ENCODE peak calls at places on chromosomes 2 and 18, in six cellular contexts. U, E, A, I, B and C are unnamed samples. For H3K4me1, the result is how much of the 10 kb centered on the place peaks cover.

GRCh38 chr18:12944724-12945123 is 3.1 kb upstream of the SEH1L start:
- DNase-seq in U (peak), E (no peak), A (peak), I (peak), B (no peak), C (peak)

GRCh38 chr2:126344498-126344897 is 311.5 kb upstream of the GYPC start:
- DNase-seq in U (no peak), E (no peak), A (no peak), I (no peak), B (no peak), C (no peak)

GRCh38 chr2:215352602-215353001 is 40.7 kb downstream of the ATIC start:
- DNase-seq in U (no peak), E (no peak), A (no peak), I (no peak), B (no peak), C (no peak)

GRCh38 chr2:26503238-26503880 is 25.4 kb upstream of the OTOF start:
- DNase-seq in U (peak), E (peak), A (peak), I (peak), B (peak), C (peak)

GRCh38 chr2:173764094-173764493 is 201.1 kb downstream of the SP3 start:
- DNase-seq in U (no peak), E (no peak), A (no peak), I (no peak), B (no peak), C (no peak)

GRCh38 chr2:11397046-11397445 is 52.6 kb upstream of the ROCK2 start:
- DNase-seq in U (no peak), E (no peak), A (no peak), I (no peak), B (peak), C (no peak)

GRCh38 chr18:67695684-67696083 is 179.2 kb upstream of the DSEL start:
- DNase-seq in U (no peak), E (no peak), A (no peak), I (no peak), B (no peak), C (no peak)

GRCh38 chr2:96788393-96789244 is 27.4 kb upstream of the CNNM3 start:
- DNase-seq in U (peak), E (no peak), A (peak), I (peak), B (peak), C (peak)

GRCh38 chr18:11886629-11887028 is 21.5 kb downstream of the MPPE1 start:
- DNase-seq in U (no peak), E (no peak), A (no peak), I (no peak), B (no peak), C (no peak)

GRCh38 chr2:173991857-173992588 is 26.9 kb upstream of the SP3 start:
- DNase-seq in U (peak), E (no peak), A (no peak), I (no peak), B (no peak), C (peak)

DNA sequence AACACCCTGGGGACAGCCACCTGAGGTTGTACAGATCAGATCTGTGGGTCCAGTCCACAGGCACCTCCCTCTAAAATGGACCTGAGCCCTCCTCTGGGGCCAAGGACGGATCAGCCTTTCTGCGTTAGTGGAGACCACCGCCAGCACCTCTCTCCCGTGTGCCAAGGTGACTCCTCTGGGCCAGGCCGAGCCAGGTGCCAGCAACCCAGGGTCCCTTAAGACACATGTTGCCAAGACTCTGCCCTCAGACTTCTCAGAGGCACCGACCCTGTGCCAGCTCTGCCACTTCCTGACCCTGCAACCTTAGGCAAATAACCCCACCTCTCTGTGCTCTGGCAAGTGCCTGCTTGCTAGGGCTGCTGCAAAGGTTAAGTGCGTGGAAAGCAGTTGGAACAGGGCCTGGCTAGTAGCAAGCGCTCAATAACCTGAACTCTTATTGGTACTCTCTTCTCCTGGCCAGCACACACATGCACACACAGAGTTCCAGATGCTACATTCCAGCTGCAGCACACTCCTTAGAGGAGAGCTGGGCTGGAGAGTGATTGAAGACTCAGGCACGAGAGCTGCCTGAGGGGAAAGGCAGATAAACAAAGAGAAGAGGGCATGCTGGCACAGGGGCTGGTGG is 105.6 kb downstream of the TNS1 start:
- DNase-seq in U (no peak), E (no peak), A (no peak), I (no peak), B (no peak), C (peak)
- H3K4me1 ChIP-seq in U (under half), E (under half), A (under half), I (under half), B (under half), C (half or more)

GRCh38 chr2:95007061-95007609 is 18.4 kb upstream of the MAL start:
- DNase-seq in U (no peak), E (no peak), A (no peak), I (no peak), B (no peak), C (no peak)

GRCh38 chr2:95006661-95007060 is 18.8 kb upstream of the MAL start:
- DNase-seq in U (no peak), E (no peak), A (no peak), I (no peak), B (no peak), C (no peak)

GRCh38 chr2:95009009-95009760 is 16.3 kb upstream of the MAL start:
- DNase-seq in U (no peak), E (no peak), A (no peak), I (no peak), B (no peak), C (no peak)

GRCh38 chr2:95008311-95008710 is 17.2 kb upstream of the MAL start:
- DNase-seq in U (no peak), E (no peak), A (no peak), I (no peak), B (no peak), C (no peak)

GRCh38 chr2:95007822-95008221 is 17.7 kb upstream of the MAL start:
- DNase-seq in U (no peak), E (no peak), A (no peak), I (no peak), B (peak), C (no peak)
- H3K4me1 ChIP-seq in U (under half), E (under half), A (under half), I (under half), B (under half), C (under half)

DNA sequence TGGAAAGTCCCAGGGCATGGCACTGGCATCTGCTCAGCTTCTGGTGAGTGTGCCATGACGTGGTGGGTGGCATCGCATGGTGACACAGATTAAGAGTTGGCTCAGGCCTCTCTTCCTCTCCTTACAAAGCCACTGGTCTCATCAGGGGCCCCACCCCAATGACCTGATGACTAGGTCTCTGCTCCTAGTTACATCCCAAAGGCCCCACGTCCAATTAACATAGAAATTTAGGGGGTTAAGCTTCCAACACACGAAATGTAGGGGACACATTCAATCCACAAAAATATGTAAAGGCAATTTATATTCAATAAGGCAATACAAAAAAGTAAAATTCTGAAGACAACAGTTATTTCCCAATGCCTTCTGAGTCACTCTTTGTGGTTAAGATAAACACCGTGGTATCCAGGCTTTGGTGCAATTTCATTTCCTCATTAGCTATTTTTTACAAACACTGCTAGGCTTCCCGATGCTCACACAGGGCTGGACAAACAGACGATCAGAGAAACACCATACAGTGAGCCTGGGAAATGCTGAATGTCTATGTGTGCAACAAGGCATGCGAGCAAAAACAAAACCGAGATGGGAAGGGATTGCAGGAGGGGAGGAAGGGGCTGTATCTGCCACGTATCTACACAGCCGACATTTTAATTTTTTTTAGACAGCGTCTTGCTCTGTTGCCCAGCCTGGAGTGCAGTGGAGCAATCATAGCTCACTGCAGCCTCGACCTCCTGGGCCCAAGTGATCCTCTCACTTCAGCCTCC is 67.2 kb downstream of the MBP start:
- DNase-seq in U (peak), E (no peak), A (peak), I (no peak), B (no peak), C (peak)
- H3K4me1 ChIP-seq in U (under half), E (under half), A (under half), I (under half), B (under half), C (under half)

GRCh38 chr2:224930124-224930523 is 112.1 kb downstream of the DOCK10 start:
- DNase-seq in U (peak), E (no peak), A (no peak), I (no peak), B (no peak), C (no peak)

GRCh38 chr2:224929512-224929911 is 112.8 kb downstream of the DOCK10 start:
- DNase-seq in U (no peak), E (no peak), A (no peak), I (no peak), B (no peak), C (no peak)

GRCh38 chr2:224933416-224933815 is 108.9 kb downstream of the DOCK10 start:
- DNase-seq in U (no peak), E (no peak), A (no peak), I (no peak), B (no peak), C (no peak)

GRCh38 chr2:224930990-224931389 is 111.3 kb downstream of the DOCK10 start:
- DNase-seq in U (no peak), E (no peak), A (no peak), I (no peak), B (no peak), C (no peak)

DNA sequence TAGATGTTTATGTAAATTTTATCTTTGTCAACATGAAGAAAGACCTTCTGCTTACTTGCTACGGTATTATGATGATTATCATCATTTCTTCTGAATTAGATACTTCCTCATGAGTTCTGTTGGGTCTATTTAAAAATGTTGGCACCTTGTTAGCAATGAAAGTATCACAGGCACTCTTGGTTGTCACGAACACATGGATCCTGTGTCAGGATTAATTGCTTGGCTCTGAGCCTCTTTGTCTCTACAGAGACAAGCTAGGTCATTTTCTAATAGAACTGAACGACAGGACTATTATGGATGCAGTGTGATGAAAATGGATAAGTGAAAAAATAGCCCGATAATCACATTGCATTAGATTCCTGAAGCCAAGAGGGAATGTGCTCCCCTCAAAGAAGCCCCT is 110.3 kb downstream of the DOCK10 start:
- DNase-seq in U (no peak), E (no peak), A (no peak), I (no peak), B (no peak), C (no peak)
- H3K4me1 ChIP-seq in U (under half), E (under half), A (under half), I (under half), B (under half), C (under half)

DNA sequence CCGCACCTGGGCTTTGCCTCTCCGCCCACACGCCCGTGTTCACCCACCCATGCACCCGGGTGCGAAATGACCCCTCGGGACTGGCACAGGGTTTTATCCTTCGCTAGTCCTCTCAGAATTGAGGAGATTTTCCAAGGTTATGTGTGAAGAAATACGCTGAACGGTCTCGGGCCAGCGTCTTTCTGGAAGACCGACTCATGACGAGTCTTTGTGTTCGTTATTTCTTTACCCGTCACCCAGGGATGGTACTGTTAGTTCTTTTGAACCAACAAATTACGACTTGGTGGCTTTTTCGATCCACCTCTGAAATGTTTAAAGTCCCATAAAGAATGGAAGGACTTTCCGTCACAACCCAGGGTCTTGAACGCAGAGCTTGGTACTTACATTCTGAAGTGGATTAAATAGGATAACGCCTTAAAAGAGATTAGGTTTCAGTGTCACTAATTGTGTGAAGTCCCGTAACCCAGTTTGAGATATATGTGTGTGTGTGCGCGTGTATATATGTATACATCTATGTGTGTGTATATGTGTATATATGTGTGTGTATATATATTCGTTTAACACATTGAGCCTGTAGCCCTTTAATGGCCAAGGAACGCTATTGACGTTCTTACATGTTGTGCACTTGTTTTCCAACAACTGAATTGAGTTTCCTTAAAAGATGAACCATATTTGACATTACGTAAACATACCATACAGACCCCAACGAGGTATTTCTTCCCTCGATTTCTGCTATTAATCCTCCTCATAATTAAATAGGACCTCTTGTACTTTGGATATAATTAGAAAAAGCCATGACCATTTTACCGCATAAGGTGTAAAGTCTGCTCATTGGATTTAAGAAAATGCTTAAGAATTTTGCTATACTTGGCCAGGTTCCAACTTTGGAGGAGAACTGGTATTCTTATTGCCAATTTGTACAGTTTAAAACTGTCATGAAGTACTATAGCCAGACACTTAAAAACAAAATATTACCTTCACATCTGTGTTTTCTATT is 889 bp downstream of the ZC3H15 start:
- DNase-seq in U (peak), E (peak), A (no peak), I (no peak), B (peak), C (no peak)
- H3K4me1 ChIP-seq in U (under half), E (under half), A (under half), I (under half), B (under half), C (under half)

DNA sequence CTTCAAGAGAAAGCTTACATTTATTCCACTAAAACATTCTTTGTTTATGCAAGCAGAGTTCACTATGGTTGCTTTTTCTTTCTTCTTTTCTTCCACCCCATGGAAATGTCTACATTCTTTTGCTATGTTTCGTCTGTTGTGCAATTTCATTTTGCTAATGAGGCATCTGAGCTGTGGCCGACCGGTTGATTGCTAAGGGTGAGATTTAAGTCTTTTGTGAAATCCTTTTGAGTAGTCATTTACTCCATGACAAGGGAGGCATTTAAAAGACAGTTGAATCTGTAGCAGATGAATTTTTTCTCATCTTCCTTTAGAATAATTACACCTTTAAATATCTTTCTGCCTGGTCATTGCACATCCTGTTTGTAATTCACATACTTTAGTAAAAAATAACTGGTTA is 324.1 kb upstream of the THUMPD2 start:
- DNase-seq in U (peak), E (peak), A (no peak), I (no peak), B (no peak), C (no peak)
- H3K4me1 ChIP-seq in U (under half), E (under half), A (under half), I (under half), B (under half), C (under half)

DNA sequence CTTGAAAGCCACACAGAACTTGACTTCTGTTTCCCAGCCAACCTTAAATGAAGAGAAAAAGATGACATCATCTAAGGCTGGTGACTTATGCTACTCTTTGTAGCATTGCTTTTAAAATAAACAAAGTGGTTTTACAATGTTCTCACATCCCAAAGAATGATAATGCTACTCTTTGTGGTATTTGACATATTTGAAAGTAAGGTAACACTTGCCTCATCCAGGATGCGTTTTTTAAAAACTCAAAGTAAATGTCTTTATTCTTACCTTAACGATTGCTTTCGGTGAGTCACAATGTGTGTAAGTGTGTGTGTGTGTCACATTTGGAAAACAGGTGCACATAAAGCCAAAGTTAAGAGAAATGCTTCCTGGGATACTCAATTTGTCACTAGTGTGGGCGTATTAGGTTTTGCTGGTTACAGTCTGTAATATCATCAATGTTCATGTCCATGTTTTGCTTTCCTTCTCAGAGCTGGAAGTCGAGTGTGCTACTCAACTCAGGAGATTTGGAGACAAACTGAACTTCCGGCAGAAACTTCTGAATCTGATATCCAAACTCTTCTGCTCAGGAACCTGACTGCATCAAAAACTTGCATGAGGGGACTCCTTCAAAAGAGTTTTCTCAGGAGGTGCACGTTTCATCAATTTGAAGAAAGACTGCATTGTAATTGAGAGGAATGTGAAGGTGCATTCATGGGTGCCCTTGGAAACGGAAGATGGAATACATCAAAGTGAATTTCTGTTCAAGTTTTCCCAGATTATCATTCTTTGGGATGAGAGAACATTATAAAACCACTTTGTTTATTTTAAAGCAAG is 2.6 kb downstream of the PMAIP1 start:
- DNase-seq in U (peak), E (no peak), A (no peak), I (no peak), B (no peak), C (no peak)
- H3K4me1 ChIP-seq in U (under half), E (under half), A (under half), I (under half), B (under half), C (under half)

DNA sequence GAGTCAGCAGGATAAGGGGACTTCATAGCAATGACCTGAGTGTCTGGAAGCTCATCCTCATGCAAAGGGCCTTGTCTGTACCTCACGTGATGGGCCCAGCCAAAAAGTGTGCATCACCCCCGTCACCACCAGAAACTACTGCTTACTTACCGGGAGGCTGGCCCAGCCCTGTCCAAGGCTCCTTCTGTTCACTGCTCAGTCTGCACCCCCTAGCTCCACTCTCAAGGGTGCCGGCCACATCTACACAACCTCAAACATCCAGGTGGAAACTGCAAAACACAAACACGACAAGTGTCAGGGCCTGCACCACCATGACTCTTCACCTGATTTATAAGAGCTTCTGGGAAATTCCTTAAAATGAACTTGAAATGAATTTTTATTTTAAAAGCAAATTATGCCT is 55.1 kb downstream of the ADD2 start:
- DNase-seq in U (no peak), E (no peak), A (no peak), I (no peak), B (no peak), C (no peak)
- H3K4me1 ChIP-seq in U (under half), E (under half), A (under half), I (under half), B (under half), C (under half)